ENCODE peak calls at places on chromosomes 7 and 10, in nine cellular contexts. D, K, A, P, F, B, M, O and R are unnamed samples.

GRCh38 chr10:133072776-133073390 is 14.8 kb upstream of the ADGRA1 start:
- DNase-seq in D (no peak), K (no peak), A (no peak), P (no peak), F (no peak), B (no peak), M (no peak), O (no peak), R (no peak)

GRCh38 chr10:102615361-102615760 is 28.9 kb upstream of the TRIM8 start:
- DNase-seq in D (no peak), K (no peak), A (no peak), P (no peak), F (no peak), B (no peak), M (no peak), O (no peak), R (peak)

GRCh38 chr7:104174798-104175197 is 33.0 kb downstream of the ORC5 start:
- DNase-seq in D (no peak), K (no peak), A (no peak), P (no peak), F (no peak), B (no peak), M (no peak), O (no peak), R (no peak)

GRCh38 chr10:22379059-22379458 is 33.8 kb downstream of the SPAG6 start:
- DNase-seq in D (no peak), K (no peak), A (no peak), P (no peak), F (no peak), B (no peak), M (no peak), O (no peak), R (no peak)

GRCh38 chr7:79882916-79883315 is 251.7 kb upstream of the GNAI1 start:
- DNase-seq in D (no peak), K (no peak), A (no peak), P (no peak), F (no peak), B (no peak), M (no peak), O (no peak), R (no peak)

GRCh38 chr10:38979535-38979934 is 885.4 kb downstream of the ZNF37A start:
- DNase-seq in D (no peak), K (no peak), A (no peak), P (no peak), F (no peak), B (no peak), M (no peak), O (no peak), R (peak)

GRCh38 chr10:4775808-4776207 is 50.2 kb upstream of the AKR1E2 start:
- DNase-seq in D (no peak), K (no peak), A (no peak), P (no peak), F (peak), B (no peak), M (peak), O (no peak), R (no peak)

GRCh38 chr10:14374745-14375445 is 44.2 kb upstream of the FRMD4A start:
- DNase-seq in D (no peak), K (no peak), A (no peak), P (no peak), F (peak), B (no peak), M (no peak), O (no peak), R (no peak)

GRCh38 chr10:70475661-70476060 is 2.9 kb upstream of the PALD1 start:
- DNase-seq in D (no peak), K (no peak), A (no peak), P (no peak), F (no peak), B (peak), M (no peak), O (no peak), R (no peak)

GRCh38 chr10:31484407-31485135 is 165.6 kb downstream of the ZEB1 start:
- DNase-seq in D (no peak), K (no peak), A (no peak), P (no peak), F (peak), B (no peak), M (no peak), O (peak), R (no peak)

GRCh38 chr10:45197816-45198595 is 117.4 kb downstream of the OR13A1 start:
- DNase-seq in D (no peak), K (no peak), A (no peak), P (no peak), F (no peak), B (no peak), M (no peak), O (no peak), R (peak)

GRCh38 chr7:19224951-19225350 is 79.7 kb upstream of the FERD3L start:
- DNase-seq in D (no peak), K (no peak), A (no peak), P (no peak), F (no peak), B (no peak), M (no peak), O (no peak), R (no peak)

GRCh38 chr10:82757907-82758306 is 882.9 kb downstream of the NRG3 start:
- DNase-seq in D (no peak), K (no peak), A (no peak), P (no peak), F (no peak), B (no peak), M (no peak), O (no peak), R (no peak)

GRCh38 chr10:69479737-69480412 is 28.6 kb downstream of the TSPAN15 start:
- DNase-seq in D (peak), K (no peak), A (no peak), P (no peak), F (peak), B (no peak), M (peak), O (no peak), R (peak)

GRCh38 chr10:15571570-15571969 is 148.2 kb downstream of the ITGA8 start:
- DNase-seq in D (peak), K (peak), A (no peak), P (no peak), F (peak), B (no peak), M (peak), O (no peak), R (peak)

GRCh38 chr7:44127161-44127560 is 3.8 kb upstream of the POLD2 start:
- DNase-seq in D (no peak), K (no peak), A (no peak), P (no peak), F (no peak), B (no peak), M (no peak), O (no peak), R (no peak)

GRCh38 chr10:7587865-7588188 is 78.9 kb downstream of the ITIH5 start:
- DNase-seq in D (no peak), K (no peak), A (no peak), P (no peak), F (no peak), B (no peak), M (no peak), O (no peak), R (no peak)

GRCh38 chr10:132847856-132848255 is 61.9 kb upstream of the NKX6-2 start:
- DNase-seq in D (no peak), K (no peak), A (no peak), P (no peak), F (no peak), B (no peak), M (no peak), O (no peak), R (peak)

GRCh38 chr10:44415121-44415520 is 30.2 kb upstream of the CXCL12 start:
- DNase-seq in D (no peak), K (no peak), A (no peak), P (no peak), F (peak), B (no peak), M (no peak), O (no peak), R (no peak)

GRCh38 chr7:2530076-2530967 is 10.7 kb downstream of the LFNG start:
- DNase-seq in D (peak), K (peak), A (no peak), P (peak), F (no peak), B (peak), M (peak), O (no peak), R (peak)

GRCh38 chr7:133854739-133855138 is 272.4 kb upstream of the LRGUK start:
- DNase-seq in D (no peak), K (no peak), A (no peak), P (no peak), F (peak), B (no peak), M (peak), O (peak), R (no peak)

GRCh38 chr7:85734823-85735222 is 548.0 kb upstream of the SEMA3D start:
- DNase-seq in D (no peak), K (no peak), A (no peak), P (no peak), F (no peak), B (no peak), M (no peak), O (no peak), R (no peak)

GRCh38 chr7:67794544-67794943 is 797.9 kb downstream of the TYW1 start:
- DNase-seq in D (no peak), K (no peak), A (no peak), P (no peak), F (no peak), B (no peak), M (no peak), O (no peak), R (no peak)

GRCh38 chr7:73893342-73894101 is 32.6 kb downstream of the TMEM270 start:
- DNase-seq in D (peak), K (peak), A (no peak), P (no peak), F (peak), B (no peak), M (peak), O (no peak), R (peak)

GRCh38 chr10:43105119-43105792 is 28.4 kb downstream of the RET start:
- DNase-seq in D (peak), K (peak), A (no peak), P (peak), F (peak), B (no peak), M (peak), O (peak), R (peak)